ENCODE peak calls at places on chromosome 13, in nine cellular contexts. W, N, B, M, H, T, S, P and U are unnamed samples.
A peak's percentile ranks its signal among the peaks of the same experiment; 100 is the strongest.

GRCh38 chr13:33194820-33195692 is 90.5 kb downstream of the STARD13 start:
- DNase-seq in W (peak; percentile 42), N (peak; percentile 30), B (no peak), M (no peak), H (no peak), T (no peak), S (peak; percentile 73), P (no peak), U (no peak)

GRCh38 chr13:50012396-50013169 is 2.7 kb upstream of the KCNRG start:
- DNase-seq in W (no peak), N (no peak), B (no peak), M (no peak), H (no peak), T (no peak), S (no peak), P (no peak), U (no peak)

GRCh38 chr13:75766636-75767035 is 130.5 kb downstream of the LMO7 start:
- DNase-seq in W (no peak), N (no peak), B (no peak), M (no peak), H (no peak), T (no peak), S (no peak), P (no peak), U (no peak)

GRCh38 chr13:92963029-92963428 is 263.6 kb upstream of the GPC6 start:
- DNase-seq in W (no peak), N (no peak), B (no peak), M (no peak), H (no peak), T (no peak), S (no peak), P (no peak), U (no peak)

GRCh38 chr13:113907637-113908617 is 44.1 kb upstream of the GAS6 start:
- DNase-seq in W (no peak), N (peak; percentile 25), B (no peak), M (no peak), H (peak; percentile 18), T (no peak), S (no peak), P (no peak), U (no peak)

GRCh38 chr13:44191504-44192171 is 182.0 kb upstream of the SERP2 start:
- DNase-seq in W (peak; percentile 77), N (peak; percentile 43), B (no peak), M (no peak), H (peak; percentile 65), T (peak; percentile 31), S (peak; percentile 64), P (no peak), U (no peak)

GRCh38 chr13:101398920-101399319 is 17.4 kb downstream of the NALCN start:
- DNase-seq in W (no peak), N (no peak), B (no peak), M (no peak), H (no peak), T (no peak), S (no peak), P (no peak), U (no peak)

GRCh38 chr13:61294467-61295186 is 121.0 kb downstream of the PCDH20 start:
- DNase-seq in W (no peak), N (no peak), B (no peak), M (no peak), H (no peak), T (no peak), S (no peak), P (no peak), U (no peak)

GRCh38 chr13:20505405-20506366 is 20.0 kb downstream of the CRYL1 start:
- DNase-seq in W (no peak), N (no peak), B (no peak), M (no peak), H (no peak), T (no peak), S (peak; percentile 95), P (no peak), U (no peak)

GRCh38 chr13:32036131-32036695 is 4.6 kb downstream of the FRY start:
- DNase-seq in W (peak; percentile 23), N (no peak), B (no peak), M (no peak), H (peak; percentile 51), T (no peak), S (no peak), P (no peak), U (peak; percentile 4)

GRCh38 chr13:113405481-113406300 is 41.8 kb upstream of the GRTP1 start:
- DNase-seq in W (no peak), N (no peak), B (peak; percentile 58), M (no peak), H (no peak), T (no peak), S (no peak), P (peak; percentile 64), U (no peak)

GRCh38 chr13:49436890-49437289 is 7.0 kb downstream of the CAB39L start:
- DNase-seq in W (peak; percentile 22), N (no peak), B (no peak), M (no peak), H (no peak), T (peak; percentile 41), S (no peak), P (no peak), U (no peak)

DNA sequence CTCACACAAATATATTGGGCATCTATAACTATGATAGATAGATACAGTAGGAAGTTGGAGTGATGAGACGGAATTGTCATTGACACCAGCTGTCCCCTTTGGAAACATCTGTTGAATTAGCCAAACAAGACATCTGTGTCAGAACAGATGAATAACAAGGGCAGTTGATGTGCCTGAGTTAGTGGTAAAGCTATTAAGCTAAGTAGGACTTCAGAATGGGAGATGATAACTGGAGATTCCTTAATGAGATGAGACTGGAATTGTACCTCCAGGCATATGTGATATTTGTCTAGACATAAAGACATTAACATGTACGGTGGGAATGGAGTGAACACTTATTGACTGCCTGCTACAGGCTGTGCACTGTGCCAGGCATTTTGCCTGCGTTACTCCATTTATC is 78.7 kb downstream of the MBNL2 start:
- DNase-seq in W (no peak), N (no peak), B (no peak), M (no peak), H (no peak), T (no peak), S (no peak), P (no peak), U (no peak)
- H3K4me1 ChIP-seq in W (peaks cover 96% of the 10 kb centered on the region), N (peaks cover 68% of the 10 kb centered on the region), B (peaks cover 41% of the 10 kb centered on the region), M (peaks cover 63% of the 10 kb centered on the region), H (peaks cover 15% of the 10 kb centered on the region), T (peaks cover 14% of the 10 kb centered on the region), S (peaks cover 90% of the 10 kb centered on the region), P (peaks cover 16% of the 10 kb centered on the region), U (peaks cover 11% of the 10 kb centered on the region)

GRCh38 chr13:45434556-45435371 is 16.6 kb upstream of the SLC25A30 start:
- DNase-seq in W (no peak), N (no peak), B (no peak), M (no peak), H (no peak), T (no peak), S (peak; percentile 89), P (no peak), U (no peak)
- TF ChIP-seq POLR2A in W (no peak), N (no peak), B (no peak), M (no peak), H (no peak), T (no peak), S (peak; percentile 54), P (no peak), U (no peak)

GRCh38 chr13:98410591-98410990 is 166.3 kb downstream of the STK24 start:
- DNase-seq in W (no peak), N (no peak), B (no peak), M (no peak), H (no peak), T (no peak), S (no peak), P (no peak), U (no peak)

GRCh38 chr13:98409281-98409680 is 167.6 kb downstream of the STK24 start:
- DNase-seq in W (no peak), N (no peak), B (no peak), M (no peak), H (no peak), T (no peak), S (no peak), P (no peak), U (no peak)

GRCh38 chr13:98413796-98414195 is 163.1 kb downstream of the STK24 start:
- DNase-seq in W (no peak), N (no peak), B (no peak), M (no peak), H (no peak), T (no peak), S (no peak), P (no peak), U (no peak)

GRCh38 chr13:98411617-98412310 is 165.1 kb downstream of the STK24 start:
- DNase-seq in W (peak; percentile 31), N (no peak), B (no peak), M (no peak), H (peak; percentile 68), T (peak; percentile 30), S (no peak), P (no peak), U (no peak)

DNA sequence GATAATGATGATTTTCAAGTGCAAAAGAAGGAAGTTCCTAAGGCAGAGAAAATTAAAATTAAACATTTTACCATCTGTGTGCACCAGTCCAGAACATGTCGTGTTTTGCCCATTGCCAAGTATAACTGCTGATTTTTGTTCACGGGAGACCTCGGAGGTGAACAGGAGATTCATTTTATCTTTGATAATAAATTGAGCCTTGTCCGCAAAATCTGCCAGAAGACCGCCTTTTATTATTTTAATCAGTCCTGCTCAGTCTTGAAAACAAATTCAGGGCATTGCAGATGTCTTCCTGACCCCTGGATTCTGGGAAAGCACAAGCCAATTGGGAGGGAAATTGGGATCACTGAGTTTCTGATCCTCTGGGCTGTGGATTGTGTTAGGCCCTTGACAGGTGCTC is 165.9 kb downstream of the STK24 start:
- DNase-seq in W (no peak), N (no peak), B (no peak), M (no peak), H (no peak), T (no peak), S (no peak), P (no peak), U (no peak)
- H3K4me1 ChIP-seq in W (no peaks in the 10 kb centered on the region), N (peaks cover 33% of the 10 kb centered on the region), B (peaks cover 7% of the 10 kb centered on the region), M (no peaks in the 10 kb centered on the region), H (peaks cover 13% of the 10 kb centered on the region), T (peaks cover 42% of the 10 kb centered on the region), S (peaks cover 5% of the 10 kb centered on the region), P (no peaks in the 10 kb centered on the region), U (peaks cover 5% of the 10 kb centered on the region)

GRCh38 chr13:109728061-109728460 is 58.3 kb downstream of the IRS2 start:
- DNase-seq in W (no peak), N (no peak), B (no peak), M (no peak), H (no peak), T (no peak), S (no peak), P (no peak), U (no peak)

GRCh38 chr13:109734002-109734785 is 52.2 kb downstream of the IRS2 start:
- DNase-seq in W (no peak), N (no peak), B (no peak), M (no peak), H (no peak), T (no peak), S (no peak), P (no peak), U (no peak)

GRCh38 chr13:109729031-109729870 is 57.1 kb downstream of the IRS2 start:
- DNase-seq in W (no peak), N (no peak), B (no peak), M (no peak), H (no peak), T (no peak), S (no peak), P (no peak), U (no peak)

GRCh38 chr13:109733550-109733949 is 52.8 kb downstream of the IRS2 start:
- DNase-seq in W (no peak), N (no peak), B (no peak), M (no peak), H (no peak), T (no peak), S (no peak), P (no peak), U (no peak)

GRCh38 chr13:109730832-109731335 is 55.5 kb downstream of the IRS2 start:
- DNase-seq in W (no peak), N (no peak), B (no peak), M (no peak), H (no peak), T (no peak), S (no peak), P (no peak), U (no peak)
- TF ChIP-seq POLR2A in W (no peak), N (no peak), B (no peak), M (no peak), H (no peak), T (no peak), S (no peak), P (no peak), U (no peak)